ENCODE peak calls at places on chromosomes 6 and 20, in five cellular contexts. W, Z, V, G and R are unnamed samples.

GRCh38 chr20:15257471-15257870 is 920.1 kb upstream of the FLRT3 start:
- DNase-seq in G (no peak), V (no peak), Z (no peak), W (no peak), R (no peak)

GRCh38 chr20:36528875-36529425 is 12.4 kb upstream of the MYL9 start:
- DNase-seq in W (no peak), V (no peak), Z (no peak), G (no peak), R (no peak)

GRCh38 chr20:57451759-57452661 is 60.8 kb downstream of the RBM38 start:
- DNase-seq in G (no peak), V (no peak), Z (no peak), W (no peak), R (no peak)

GRCh38 chr6:49300443-49300842 is 162.6 kb downstream of the MMUT start:
- DNase-seq in W (no peak), V (no peak), G (no peak), Z (no peak), R (no peak)

GRCh38 chr6:3732345-3733141 is 19.0 kb downstream of the PXDC1 start:
- DNase-seq in Z (peak), G (peak), W (no peak), V (peak), R (no peak)

GRCh38 chr20:513429-513828 is 30.2 kb downstream of the CSNK2A1 start:
- DNase-seq in G (no peak), W (no peak), V (peak), Z (no peak), R (no peak)

GRCh38 chr6:154567695-154568220 is 57.3 kb upstream of the CNKSR3 start:
- DNase-seq in Z (no peak), V (no peak), G (no peak), W (no peak), R (no peak)

GRCh38 chr6:155188707-155189496 is 74.9 kb upstream of the CLDN20 start:
- DNase-seq in Z (no peak), V (peak), G (peak), W (no peak), R (no peak)

GRCh38 chr20:25296094-25297093 is 48.5 kb downstream of the PYGB start:
- DNase-seq in V (peak), Z (no peak), G (no peak), W (no peak), R (no peak)

GRCh38 chr6:134029495-134030455 is 22.6 kb downstream of the SLC2A12 start:
- DNase-seq in G (no peak), W (no peak), Z (no peak), V (peak), R (no peak)

GRCh38 chr6:10643214-10643641 is 51.2 kb downstream of the C6orf52 start:
- DNase-seq in G (no peak), V (no peak), W (no peak), Z (no peak), R (no peak)